ENCODE peak calls at places on chromosome 21, in seven cellular contexts. One of them, this sample, is unnamed.
A peak's percentile ranks its signal among the peaks of the same experiment; 100 is the strongest.

GRCh38 chr21:45256021-45256911 is 31.4 kb downstream of the POFUT2 start:
- DNase-seq in IMR-90: no peak
- DNase-seq in heart left ventricle: no peak
- DNase-seq in HCT116: no peak
- DNase-seq in body of pancreas: no peak
- DNase-seq in A549: no peak
- DNase-seq in prostate gland: no peak
- DNase-seq in this sample: peak; percentile 13

GRCh38 chr21:31724552-31724951 is 7.4 kb downstream of the SCAF4 start:
- DNase-seq in body of pancreas: no peak
- DNase-seq in A549: no peak
- DNase-seq in heart left ventricle: no peak
- DNase-seq in HCT116: no peak
- DNase-seq in prostate gland: no peak
- DNase-seq in IMR-90: no peak
- DNase-seq in this sample: no peak

GRCh38 chr21:29235714-29236197 is 63.0 kb upstream of the BACH1 start:
- DNase-seq in prostate gland: no peak
- DNase-seq in A549: no peak
- DNase-seq in body of pancreas: no peak
- DNase-seq in IMR-90: no peak
- DNase-seq in HCT116: no peak
- DNase-seq in heart left ventricle: no peak
- DNase-seq in this sample: no peak

GRCh38 chr21:38611262-38611661 is 113.0 kb upstream of the ERG start:
- DNase-seq in A549: no peak
- DNase-seq in HCT116: no peak
- DNase-seq in heart left ventricle: no peak
- DNase-seq in IMR-90: no peak
- DNase-seq in body of pancreas: no peak
- DNase-seq in prostate gland: no peak
- DNase-seq in this sample: no peak

GRCh38 chr21:22468893-22469292 is 1470.7 kb downstream of the NCAM2 start:
- DNase-seq in heart left ventricle: no peak
- DNase-seq in A549: no peak
- DNase-seq in HCT116: no peak
- DNase-seq in body of pancreas: no peak
- DNase-seq in prostate gland: no peak
- DNase-seq in IMR-90: no peak
- DNase-seq in this sample: no peak

GRCh38 chr21:42414928-42415769 is 11.4 kb downstream of the UBASH3A start:
- DNase-seq in A549: peak; percentile 74
- DNase-seq in IMR-90: peak; percentile 78
- DNase-seq in body of pancreas: no peak
- DNase-seq in prostate gland: no peak
- DNase-seq in HCT116: peak; percentile 63
- DNase-seq in heart left ventricle: no peak
- DNase-seq in this sample: peak; percentile 39

GRCh38 chr21:17386498-17386897 is 126.3 kb upstream of the CXADR start:
- DNase-seq in IMR-90: no peak
- DNase-seq in heart left ventricle: no peak
- DNase-seq in A549: no peak
- DNase-seq in body of pancreas: no peak
- DNase-seq in HCT116: no peak
- DNase-seq in prostate gland: no peak
- DNase-seq in this sample: no peak

GRCh38 chr21:31473685-31474345 is 129.8 kb upstream of the TIAM1 start:
- DNase-seq in heart left ventricle: no peak
- DNase-seq in prostate gland: no peak
- DNase-seq in A549: no peak
- DNase-seq in IMR-90: no peak
- DNase-seq in HCT116: no peak
- DNase-seq in body of pancreas: no peak
- DNase-seq in this sample: no peak

GRCh38 chr21:17461582-17461981 is 51.3 kb upstream of the CXADR start:
- DNase-seq in body of pancreas: peak; percentile 23
- DNase-seq in A549: no peak
- DNase-seq in IMR-90: peak; percentile 43
- DNase-seq in heart left ventricle: no peak
- DNase-seq in prostate gland: no peak
- DNase-seq in HCT116: no peak
- DNase-seq in this sample: no peak

GRCh38 chr21:21688877-21689276 is 690.7 kb downstream of the NCAM2 start:
- DNase-seq in IMR-90: peak; percentile 37
- DNase-seq in A549: no peak
- DNase-seq in HCT116: no peak
- DNase-seq in body of pancreas: no peak
- DNase-seq in heart left ventricle: peak; percentile 51
- DNase-seq in prostate gland: no peak
- DNase-seq in this sample: no peak

GRCh38 chr21:27365394-27365793 is 398.5 kb upstream of the ADAMTS5 start:
- DNase-seq in heart left ventricle: no peak
- DNase-seq in prostate gland: no peak
- DNase-seq in HCT116: no peak
- DNase-seq in A549: no peak
- DNase-seq in IMR-90: peak; percentile 76
- DNase-seq in body of pancreas: no peak
- DNase-seq in this sample: no peak

GRCh38 chr21:27261676-27262075 is 294.8 kb upstream of the ADAMTS5 start:
- DNase-seq in A549: no peak
- DNase-seq in body of pancreas: no peak
- DNase-seq in HCT116: no peak
- DNase-seq in heart left ventricle: no peak
- DNase-seq in IMR-90: no peak
- DNase-seq in prostate gland: no peak
- DNase-seq in this sample: no peak

GRCh38 chr21:41817228-41817627 is 50.4 kb upstream of the RIPK4 start:
- DNase-seq in A549: peak; percentile 59
- DNase-seq in heart left ventricle: peak; percentile 60
- DNase-seq in IMR-90: peak; percentile 83
- DNase-seq in body of pancreas: peak; percentile 72
- DNase-seq in prostate gland: peak; percentile 71
- DNase-seq in HCT116: peak; percentile 33
- DNase-seq in this sample: peak; percentile 58

GRCh38 chr21:14259669-14260458 is 43.9 kb downstream of the RBM11 start:
- DNase-seq in prostate gland: no peak
- DNase-seq in HCT116: peak; percentile 10
- DNase-seq in heart left ventricle: no peak
- DNase-seq in body of pancreas: no peak
- DNase-seq in IMR-90: peak; percentile 56
- DNase-seq in A549: peak; percentile 3
- DNase-seq in this sample: no peak

GRCh38 chr21:40176732-40177131 is 309.5 kb downstream of the PCP4 start:
- DNase-seq in body of pancreas: peak; percentile 34
- DNase-seq in HCT116: no peak
- DNase-seq in heart left ventricle: no peak
- DNase-seq in IMR-90: no peak
- DNase-seq in A549: no peak
- DNase-seq in prostate gland: no peak
- DNase-seq in this sample: no peak

GRCh38 chr21:46054447-46054846 is 43.5 kb upstream of the COL6A2 start:
- DNase-seq in HCT116: no peak
- DNase-seq in IMR-90: peak; percentile 42
- DNase-seq in A549: no peak
- DNase-seq in body of pancreas: no peak
- DNase-seq in prostate gland: no peak
- DNase-seq in heart left ventricle: no peak
- DNase-seq in this sample: peak; percentile 75

GRCh38 chr21:32237021-32237420 is 41.8 kb downstream of the MIS18A start:
- DNase-seq in HCT116: no peak
- DNase-seq in A549: no peak
- DNase-seq in heart left ventricle: no peak
- DNase-seq in body of pancreas: no peak
- DNase-seq in prostate gland: no peak
- DNase-seq in IMR-90: no peak
- DNase-seq in this sample: no peak

GRCh38 chr21:34533938-34534337 is 21.9 kb upstream of the KCNE1 start:
- DNase-seq in A549: no peak
- DNase-seq in prostate gland: no peak
- DNase-seq in IMR-90: no peak
- DNase-seq in HCT116: no peak
- DNase-seq in heart left ventricle: no peak
- DNase-seq in body of pancreas: no peak
- DNase-seq in this sample: no peak
- H3K27ac ChIP-seq in A549: no peak overlapping the region
- H3K27ac ChIP-seq in prostate gland: no peak overlapping the region
- H3K27ac ChIP-seq in IMR-90: no peak overlapping the region
- H3K27ac ChIP-seq in HCT116: no peak overlapping the region
- H3K27ac ChIP-seq in heart left ventricle: no peak overlapping the region
- H3K27ac ChIP-seq in body of pancreas: no peak overlapping the region
- H3K27ac ChIP-seq in this sample: no peak overlapping the region

GRCh38 chr21:37073417-37074194 is 552 bp downstream of the TTC3 start:
- DNase-seq in body of pancreas: peak; percentile 54
- DNase-seq in heart left ventricle: peak; percentile 81
- DNase-seq in prostate gland: peak; percentile 47
- DNase-seq in IMR-90: peak; percentile 67
- DNase-seq in A549: no peak
- DNase-seq in HCT116: no peak
- DNase-seq in this sample: peak; percentile 73
- TF ChIP-seq POLR2A in body of pancreas: peak; percentile 33
- TF ChIP-seq POLR2A in heart left ventricle: no peak
- TF ChIP-seq POLR2A in prostate gland: peak; percentile 8
- TF ChIP-seq POLR2A in IMR-90: peak; percentile 67
- TF ChIP-seq POLR2A in A549: no peak
- TF ChIP-seq POLR2A in HCT116: no peak
- TF ChIP-seq POLR2A in this sample: no peak

DNA sequence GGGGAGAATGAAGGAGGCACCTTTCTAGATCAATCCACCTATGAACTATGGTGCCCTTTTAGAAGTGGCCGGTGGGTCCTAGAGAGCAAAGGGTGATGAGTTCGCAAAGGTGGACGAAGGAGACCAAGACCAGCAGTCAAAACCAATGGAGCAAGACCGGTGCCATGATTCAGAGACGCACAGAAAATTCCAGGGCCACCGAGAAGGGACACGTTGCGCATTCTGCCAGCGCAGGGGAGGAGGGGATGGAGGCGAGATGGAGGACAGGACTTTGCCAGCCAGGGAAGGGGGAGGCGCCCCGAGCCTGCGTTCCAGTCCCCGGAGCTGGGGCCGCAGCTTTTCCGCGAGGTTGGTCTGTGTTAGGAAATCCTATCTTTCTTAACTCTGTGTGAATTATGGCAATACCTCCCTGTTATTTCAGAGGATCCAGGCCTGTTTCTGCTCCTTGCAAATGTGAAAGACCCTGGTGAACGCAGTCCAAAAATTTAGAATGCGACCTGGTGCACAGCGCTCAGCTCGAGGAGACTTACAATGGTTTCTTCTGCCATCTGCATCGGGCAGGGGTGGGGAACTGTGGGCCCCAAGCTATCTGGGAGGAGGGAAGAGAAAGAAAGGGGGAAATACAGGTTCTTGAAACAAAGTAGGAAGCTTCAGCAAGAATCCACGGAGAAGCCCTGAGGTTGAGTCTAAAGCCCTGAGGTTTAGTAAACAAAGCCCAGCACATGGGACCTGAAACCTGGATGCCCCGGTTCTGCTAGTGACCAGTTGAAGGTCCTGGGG is 129.4 kb downstream of the MRPS6 start:
- DNase-seq in prostate gland: no peak
- DNase-seq in body of pancreas: peak; percentile 18
- DNase-seq in HCT116: peak; percentile 3
- DNase-seq in heart left ventricle: no peak
- DNase-seq in A549: no peak
- DNase-seq in IMR-90: no peak
- DNase-seq in this sample: no peak
- H3K27ac ChIP-seq in prostate gland: peak overlapping the region; percentile 61
- H3K27ac ChIP-seq in body of pancreas: no peak overlapping the region
- H3K27ac ChIP-seq in HCT116: peak overlapping the region; percentile 6
- H3K27ac ChIP-seq in heart left ventricle: peak overlapping the region; percentile 37
- H3K27ac ChIP-seq in A549: peak overlapping the region; percentile 95
- H3K27ac ChIP-seq in IMR-90: no peak overlapping the region
- H3K27ac ChIP-seq in this sample: no peak overlapping the region

GRCh38 chr21:33383056-33383888 is 19.9 kb upstream of the IFNGR2 start:
- DNase-seq in HCT116: peak; percentile 86
- DNase-seq in body of pancreas: peak; percentile 50
- DNase-seq in prostate gland: peak; percentile 38
- DNase-seq in A549: no peak
- DNase-seq in IMR-90: peak; percentile 94
- DNase-seq in heart left ventricle: peak; percentile 80
- DNase-seq in this sample: peak; percentile 78
- TF ChIP-seq POLR2A in HCT116: no peak
- TF ChIP-seq POLR2A in body of pancreas: peak; percentile 30
- TF ChIP-seq POLR2A in prostate gland: no peak
- TF ChIP-seq POLR2A in A549: no peak
- TF ChIP-seq POLR2A in IMR-90: peak; percentile 36
- TF ChIP-seq POLR2A in heart left ventricle: no peak
- TF ChIP-seq POLR2A in this sample: no peak

GRCh38 chr21:44083631-44084291 is 23.4 kb upstream of the PWP2 start:
- DNase-seq in A549: no peak
- DNase-seq in HCT116: no peak
- DNase-seq in IMR-90: no peak
- DNase-seq in body of pancreas: no peak
- DNase-seq in heart left ventricle: no peak
- DNase-seq in prostate gland: no peak
- DNase-seq in this sample: no peak
- H3K27ac ChIP-seq in A549: no peak overlapping the region
- H3K27ac ChIP-seq in HCT116: no peak overlapping the region
- H3K27ac ChIP-seq in IMR-90: no peak overlapping the region
- H3K27ac ChIP-seq in body of pancreas: no peak overlapping the region
- H3K27ac ChIP-seq in heart left ventricle: peak overlapping the region; percentile 83
- H3K27ac ChIP-seq in prostate gland: no peak overlapping the region
- H3K27ac ChIP-seq in this sample: no peak overlapping the region